ENCODE peak calls at places on chromosomes 13 and 19, in four cellular contexts. G, O, N and C are unnamed samples.

GRCh38 chr19:57560049-57560491 is 407 bp upstream of the ZNF550 start:
- DNase-seq in O (no peak), G (no peak), N (no peak), C (no peak)

GRCh38 chr19:41341669-41342490 is 11.8 kb downstream of the TGFB1 start:
- DNase-seq in O (no peak), G (no peak), N (no peak), C (no peak)

GRCh38 chr19:3819989-3820388 is 33.8 kb upstream of the MATK start:
- DNase-seq in N (no peak), G (no peak), O (no peak), C (no peak)

GRCh38 chr13:71964491-71965108 is 97.6 kb upstream of the DACH1 start:
- DNase-seq in N (no peak), G (no peak), O (no peak), C (no peak)

GRCh38 chr19:4556574-4557185 is 2.8 kb downstream of the SEMA6B start:
- DNase-seq in G (no peak), N (no peak), O (no peak), C (no peak)

GRCh38 chr19:5585461-5586299 is 17.9 kb upstream of the TINCR start:
- DNase-seq in G (no peak), N (peak), O (no peak), C (peak)

GRCh38 chr19:18159810-18160209 is 6.8 kb downstream of the PIK3R2 start:
- DNase-seq in N (no peak), G (no peak), O (no peak), C (no peak)

GRCh38 chr19:18415177-18415867 is 3.9 kb upstream of the SSBP4 start:
- DNase-seq in N (no peak), O (peak), G (peak), C (no peak)